ENCODE peak calls at places on chromosomes 11 and 22, in six cellular contexts. C is GM12878, D is K562, K is GM23338, S is A549, Q is HepG2. G is an unnamed sample.

GRCh38 chr11:704799-705645 is 1.0 kb upstream of the EPS8L2 start:
- DNase-seq in S (peak; percentile 54), D (no peak), Q (peak; percentile 93), K (no peak), C (no peak), G (no peak)

GRCh38 chr22:45878051-45878764 is 98.8 kb downstream of the WNT7B start:
- DNase-seq in C (no peak), D (no peak), S (no peak), K (no peak), Q (no peak), G (no peak)

GRCh38 chr11:108135845-108136599 is 14.7 kb downstream of the ACAT1 start:
- DNase-seq in S (no peak), K (no peak), Q (no peak), C (no peak), D (no peak), G (no peak)

GRCh38 chr11:111840143-111840542 is 31.2 kb downstream of the ALG9 start:
- DNase-seq in K (peak; percentile 51), S (no peak), D (no peak), Q (peak; percentile 93), C (no peak), G (no peak)

GRCh38 chr11:45301537-45302246 is 15.6 kb upstream of the SYT13 start:
- DNase-seq in Q (no peak), S (no peak), K (no peak), C (no peak), D (no peak), G (no peak)

GRCh38 chr11:108938604-108939003 is 273.7 kb downstream of the DDX10 start:
- DNase-seq in S (no peak), K (no peak), Q (no peak), D (no peak), C (no peak), G (no peak)

GRCh38 chr11:86591631-86592030 is 80.8 kb downstream of the ME3 start:
- DNase-seq in C (no peak), K (no peak), D (no peak), Q (no peak), S (no peak), G (no peak)

GRCh38 chr11:42249956-42250355 is 790.5 kb upstream of the LRRC4C start:
- DNase-seq in K (no peak), S (no peak), Q (no peak), C (no peak), D (no peak), G (no peak)

GRCh38 chr11:126790550-126790981 is 210.0 kb downstream of the KIRREL3 start:
- DNase-seq in C (no peak), K (peak; percentile 38), Q (no peak), D (no peak), S (no peak), G (no peak)

GRCh38 chr11:70124321-70125061 is 46.4 kb downstream of the ANO1 start:
- DNase-seq in S (no peak), Q (no peak), D (no peak), C (no peak), K (no peak), G (no peak)

GRCh38 chr22:21972293-21972779 is 10.3 kb downstream of the TOP3B start:
- DNase-seq in D (peak; percentile 100), C (no peak), K (peak; percentile 75), Q (peak; percentile 22), S (peak; percentile 47), G (no peak)

GRCh38 chr11:92870241-92870826 is 99.1 kb upstream of the MTNR1B start:
- DNase-seq in C (no peak), S (no peak), D (no peak), Q (no peak), K (no peak), G (no peak)

GRCh38 chr22:44648085-44648820 is 53.8 kb upstream of the PRR5 start:
- DNase-seq in K (no peak), Q (no peak), S (no peak), D (no peak), C (no peak), G (no peak)

GRCh38 chr11:77147668-77148321 is 19.7 kb downstream of the MYO7A start:
- DNase-seq in D (peak; percentile 92), S (no peak), Q (no peak), C (no peak), K (peak; percentile 81), G (no peak)

GRCh38 chr11:8049084-8049483 is 31.9 kb upstream of the TUB start:
- DNase-seq in D (no peak), C (no peak), K (no peak), S (no peak), Q (no peak), G (no peak)

GRCh38 chr11:11748706-11749365 is 92.9 kb upstream of the USP47 start:
- DNase-seq in D (no peak), K (no peak), S (no peak), C (no peak), Q (no peak), G (no peak)

GRCh38 chr11:10858505-10859360 is 880 bp upstream of the ZBED5 start:
- DNase-seq in Q (peak; percentile 50), S (no peak), C (peak; percentile 11), D (peak; percentile 33), K (peak; percentile 86), G (no peak)

GRCh38 chr11:84648413-84648812 is 978.7 kb downstream of the DLG2 start:
- DNase-seq in Q (no peak), D (no peak), S (no peak), K (peak; percentile 79), C (no peak), G (no peak)

GRCh38 chr11:132744771-132745170 is 787.5 kb downstream of the OPCML start:
- DNase-seq in Q (no peak), S (no peak), K (no peak), D (no peak), C (no peak), G (no peak)

GRCh38 chr11:106950067-106950491 is 68.2 kb downstream of the GUCY1A2 start:
- DNase-seq in S (no peak), C (no peak), K (no peak), Q (no peak), D (no peak), G (no peak)

GRCh38 chr11:62678770-62679696 is at the start of gene UBXN1:
- DNase-seq in K (peak; percentile 92), S (peak; percentile 92), D (peak; percentile 88), C (no peak), Q (peak; percentile 79), G (peak; percentile 64)

GRCh38 chr11:62682518-62682917 is 3.6 kb upstream of the UBXN1 start:
- DNase-seq in D (no peak), K (no peak), Q (no peak), C (no peak), S (no peak), G (no peak)

GRCh38 chr11:62677709-62678108 is 1.2 kb downstream of the UBXN1 start:
- DNase-seq in S (no peak), D (no peak), C (no peak), K (no peak), Q (no peak), G (no peak)

GRCh38 chr11:62678433-62678769 is 472 bp downstream of the UBXN1 start:
- DNase-seq in S (no peak), K (no peak), Q (no peak), D (no peak), C (no peak), G (no peak)

DNA sequence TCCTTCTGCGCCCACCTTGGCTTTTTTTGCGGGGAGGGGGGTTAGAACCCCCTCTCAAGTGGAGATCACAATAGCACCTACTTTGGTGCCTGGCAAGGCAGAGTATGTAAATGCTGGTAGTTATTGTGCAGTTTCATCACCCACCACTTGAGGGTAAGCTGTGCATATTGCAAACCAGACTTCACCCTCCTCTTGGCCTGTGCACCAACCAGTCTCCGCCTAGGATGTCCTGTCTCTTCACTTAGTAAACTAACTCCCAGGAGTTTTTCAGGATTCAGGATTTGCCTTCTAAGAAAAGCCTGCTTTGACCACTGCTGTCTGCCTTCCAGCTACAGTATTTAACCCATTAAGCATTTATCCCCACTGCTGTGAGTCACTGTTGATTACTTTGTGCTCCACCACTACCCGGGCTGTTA is 2.0 kb upstream of the UBXN1 start:
- DNase-seq in S (peak; percentile 80), C (no peak), K (peak; percentile 49), D (peak; percentile 44), Q (peak; percentile 80), G (peak; percentile 67)
- TF ChIP-seq REST in S (no peak), C (no peak), K (no peak), D (no peak), Q (no peak), G (no peak)

GRCh38 chr11:12799373-12799835 is 125.2 kb downstream of the TEAD1 start:
- DNase-seq in S (no peak), K (no peak), Q (no peak), D (no peak), C (no peak), G (no peak)

GRCh38 chr11:12797996-12798395 is 123.8 kb downstream of the TEAD1 start:
- DNase-seq in S (no peak), Q (no peak), C (no peak), K (no peak), D (no peak), G (no peak)

GRCh38 chr11:12801976-12802375 is 127.8 kb downstream of the TEAD1 start:
- DNase-seq in C (no peak), D (no peak), K (no peak), Q (no peak), S (no peak), G (no peak)

GRCh38 chr11:12798609-12799011 is 124.4 kb downstream of the TEAD1 start:
- DNase-seq in K (no peak), Q (no peak), S (no peak), C (no peak), D (no peak), G (no peak)

DNA sequence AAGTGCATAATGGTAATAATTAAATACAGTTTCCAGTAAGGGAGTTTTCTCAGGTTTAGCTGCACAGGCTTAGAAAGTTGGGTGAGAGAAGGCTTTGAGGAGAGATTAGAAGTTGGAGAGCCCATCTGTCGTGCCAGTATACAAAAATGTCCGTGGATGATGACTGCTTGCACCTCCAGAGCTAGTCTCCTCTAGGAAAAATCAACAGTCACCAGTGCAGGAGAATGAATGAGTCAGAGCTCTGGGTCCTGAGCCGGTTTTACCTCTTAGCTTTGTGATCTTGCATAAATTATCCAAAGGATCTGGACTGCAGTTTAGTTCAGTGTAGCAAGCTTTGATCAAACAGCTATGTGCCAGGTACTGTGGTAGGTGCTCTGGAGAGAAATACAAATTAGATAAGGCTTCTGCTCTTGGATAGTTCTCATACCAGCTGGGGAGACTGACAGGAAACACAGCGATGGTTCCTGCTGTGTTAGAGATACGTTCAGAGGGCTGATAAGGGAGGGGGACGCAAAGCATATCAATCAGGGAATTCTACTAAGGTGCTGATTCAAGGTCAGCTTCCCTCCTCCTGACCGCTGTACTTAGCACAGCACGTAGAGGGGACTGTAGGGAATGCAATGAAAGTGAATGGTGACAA is 125.9 kb downstream of the TEAD1 start:
- DNase-seq in D (peak; percentile 59), K (peak; percentile 46), S (peak; percentile 80), C (no peak), Q (peak; percentile 86), G (peak; percentile 74)
- TF ChIP-seq REST in D (no peak), K (no peak), S (no peak), C (no peak), Q (no peak), G (no peak)

GRCh38 chr11:2702771-2703486 is 3.1 kb upstream of the KCNQ1OT1 start:
- DNase-seq in S (no peak), Q (no peak), K (no peak), D (no peak), C (no peak), G (no peak)
- TF ChIP-seq REST in S (no peak), Q (no peak), K (no peak), D (no peak), C (no peak), G (no peak)

DNA sequence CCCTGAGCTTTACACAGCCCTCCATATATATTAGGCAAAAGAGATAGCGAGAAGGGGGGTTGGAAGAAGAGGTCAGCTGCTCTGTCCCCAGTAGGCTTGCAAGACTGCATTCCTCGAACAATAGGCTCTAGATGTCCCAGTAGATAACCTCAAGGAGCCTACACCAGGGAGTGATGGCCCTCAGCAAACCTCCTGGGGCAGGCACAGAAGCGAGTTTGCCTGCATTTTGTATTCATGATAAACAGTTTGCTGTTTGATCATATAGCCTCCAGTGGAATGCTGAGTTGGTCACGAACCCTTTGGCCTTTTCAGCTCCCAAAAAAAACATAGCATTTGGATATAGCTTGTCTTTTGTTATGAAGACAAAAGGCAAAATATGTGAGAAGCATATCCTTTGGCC is 95.1 kb upstream of the GRAMD1B start:
- DNase-seq in D (no peak), C (no peak), K (no peak), Q (no peak), S (no peak), G (no peak)
- TF ChIP-seq REST in D (no peak), C (no peak), K (no peak), Q (no peak), S (no peak), G (no peak)